ENCODE peak calls at places on chromosomes 3 and 15, in four cellular contexts. S is stomach, Q is GM23338, T is vagina. U is an unnamed sample.
A peak's percentile ranks its signal among the peaks of the same experiment; 100 is the strongest.

GRCh38 chr3:121821421-121822199 is 13.2 kb downstream of the IQCB1 start:
- DNase-seq in S (no peak), Q (no peak), T (no peak), U (no peak)

GRCh38 chr15:90087454-90088154 is 14.7 kb downstream of the IDH2 start:
- DNase-seq in S (no peak), Q (peak; percentile 58), T (no peak), U (no peak)

GRCh38 chr3:85298032-85298431 is 339.2 kb downstream of the CADM2 start:
- DNase-seq in S (no peak), Q (no peak), T (no peak), U (no peak)

GRCh38 chr3:57673158-57673557 is 19.7 kb downstream of the DENND6A start:
- DNase-seq in S (no peak), Q (no peak), T (no peak), U (no peak)

GRCh38 chr3:21645121-21645897 is 105.7 kb downstream of the ZNF385D start:
- DNase-seq in S (peak; percentile 42), Q (no peak), T (no peak), U (peak; percentile 21)

GRCh38 chr15:69849232-69849610 is 248.5 kb downstream of the TLE3 start:
- DNase-seq in S (no peak), Q (no peak), T (no peak), U (no peak)

GRCh38 chr3:145448436-145448835 is 712.5 kb downstream of the PLOD2 start:
- DNase-seq in S (no peak), Q (no peak), T (no peak), U (no peak)

GRCh38 chr15:52180196-52180835 is 10.9 kb downstream of the GNB5 start:
- DNase-seq in S (no peak), Q (no peak), T (no peak), U (peak; percentile 24)

GRCh38 chr3:130276203-130276803 is 69.2 kb upstream of the COL6A5 start:
- DNase-seq in S (no peak), Q (peak; percentile 82), T (no peak), U (no peak)

GRCh38 chr3:37980477-37981347 is 9.9 kb upstream of the VILL start:
- DNase-seq in S (no peak), Q (no peak), T (peak; percentile 93), U (no peak)

GRCh38 chr3:13282986-13283876 is 136.9 kb downstream of the NUP210 start:
- DNase-seq in S (no peak), Q (peak; percentile 87), T (no peak), U (no peak)

GRCh38 chr3:63689285-63689684 is 36.8 kb downstream of the SNTN start:
- DNase-seq in S (no peak), Q (no peak), T (no peak), U (no peak)

GRCh38 chr3:16697437-16698258 is 92.4 kb upstream of the DAZL start:
- DNase-seq in S (no peak), Q (peak; percentile 52), T (no peak), U (no peak)

GRCh38 chr15:63880744-63881143 is 47.0 kb upstream of the HERC1 start:
- DNase-seq in S (no peak), Q (no peak), T (no peak), U (no peak)

GRCh38 chr15:66249623-66250174 is 3.9 kb downstream of the MEGF11 start:
- DNase-seq in S (no peak), Q (peak; percentile 17), T (no peak), U (no peak)

GRCh38 chr3:13532661-13533060 is 16.3 kb upstream of the FBLN2 start:
- DNase-seq in S (no peak), Q (no peak), T (no peak), U (no peak)

GRCh38 chr15:93942140-93942808 is 289.1 kb upstream of the MCTP2 start:
- DNase-seq in S (no peak), Q (no peak), T (no peak), U (no peak)

GRCh38 chr3:10520118-10520517 is 14.7 kb upstream of the ATP2B2 start:
- DNase-seq in S (peak; percentile 10), Q (no peak), T (no peak), U (no peak)

GRCh38 chr15:55661431-55661830 is 73.3 kb upstream of the PYGO1 start:
- DNase-seq in S (no peak), Q (peak; percentile 67), T (no peak), U (no peak)

GRCh38 chr3:182789371-182789770 is 3.9 kb upstream of the ATP11B start:
- DNase-seq in S (no peak), Q (no peak), T (no peak), U (no peak)

GRCh38 chr15:101664303-101664913 is 12.2 kb upstream of the TM2D3 start:
- DNase-seq in S (no peak), Q (peak; percentile 51), T (no peak), U (no peak)

GRCh38 chr3:277873-278272 is 81.3 kb downstream of the CHL1 start:
- DNase-seq in S (no peak), Q (no peak), T (no peak), U (no peak)

GRCh38 chr3:129547241-129547640 is 4.3 kb downstream of the H1-8 start:
- DNase-seq in S (no peak), Q (no peak), T (no peak), U (no peak)

GRCh38 chr3:190807719-190808375 is 54.6 kb downstream of the GMNC start:
- DNase-seq in S (peak; percentile 96), Q (no peak), T (no peak), U (peak; percentile 92)

GRCh38 chr15:74430510-74430951 is 3.2 kb downstream of the SEMA7A start:
- DNase-seq in S (no peak), Q (no peak), T (no peak), U (no peak)

GRCh38 chr3:183377307-183377959 is 51.0 kb downstream of the MCF2L2 start:
- DNase-seq in S (no peak), Q (no peak), T (no peak), U (no peak)

GRCh38 chr15:74443100-74443909 is 9.5 kb upstream of the SEMA7A start:
- DNase-seq in S (no peak), Q (no peak), T (no peak), U (peak; percentile 19)

GRCh38 chr15:101161656-101162055 is 90.2 kb downstream of the CHSY1 start:
- DNase-seq in S (no peak), Q (no peak), T (no peak), U (no peak)

GRCh38 chr3:195096053-195096452 is 174.9 kb downstream of the XXYLT1 start:
- DNase-seq in S (no peak), Q (no peak), T (no peak), U (no peak)

DNA sequence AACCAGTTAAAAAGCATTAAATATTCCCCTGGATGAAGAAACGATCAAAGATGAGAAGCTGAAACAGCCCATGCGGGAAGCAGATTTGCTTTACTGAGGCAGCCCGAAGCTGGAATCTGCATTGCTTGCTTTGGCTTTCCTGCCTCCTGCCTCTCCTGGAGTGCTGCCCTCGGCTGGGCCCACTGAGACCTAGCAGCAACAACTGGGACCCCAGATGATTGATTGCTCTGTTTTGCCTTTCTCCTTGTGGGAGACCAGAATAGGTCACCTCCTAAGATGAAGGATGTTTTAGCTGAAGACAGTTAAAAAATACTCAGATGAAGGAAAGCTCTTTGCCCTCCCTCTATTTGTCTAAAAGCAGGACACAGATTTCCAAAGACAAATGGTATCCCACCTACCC is 38.7 kb upstream of the RASGRP1 start:
- DNase-seq in S (no peak), Q (peak; percentile 28), T (no peak), U (no peak)
- TF ChIP-seq POLR2AphosphoS5 in S (no peak), Q (no peak), T (no peak), U (no peak)

GRCh38 chr3:48738926-48739616 is 22.1 kb upstream of the IP6K2 start:
- DNase-seq in S (no peak), Q (no peak), T (no peak), U (peak; percentile 84)
- TF ChIP-seq POLR2AphosphoS5 in S (no peak), Q (no peak), T (no peak), U (no peak)

GRCh38 chr3:23712656-23713559 is 92.8 kb upstream of the UBE2E1 start:
- DNase-seq in S (no peak), Q (peak; percentile 95), T (no peak), U (no peak)
- TF ChIP-seq POLR2AphosphoS5 in S (peak; percentile 3), Q (no peak), T (no peak), U (no peak)

DNA sequence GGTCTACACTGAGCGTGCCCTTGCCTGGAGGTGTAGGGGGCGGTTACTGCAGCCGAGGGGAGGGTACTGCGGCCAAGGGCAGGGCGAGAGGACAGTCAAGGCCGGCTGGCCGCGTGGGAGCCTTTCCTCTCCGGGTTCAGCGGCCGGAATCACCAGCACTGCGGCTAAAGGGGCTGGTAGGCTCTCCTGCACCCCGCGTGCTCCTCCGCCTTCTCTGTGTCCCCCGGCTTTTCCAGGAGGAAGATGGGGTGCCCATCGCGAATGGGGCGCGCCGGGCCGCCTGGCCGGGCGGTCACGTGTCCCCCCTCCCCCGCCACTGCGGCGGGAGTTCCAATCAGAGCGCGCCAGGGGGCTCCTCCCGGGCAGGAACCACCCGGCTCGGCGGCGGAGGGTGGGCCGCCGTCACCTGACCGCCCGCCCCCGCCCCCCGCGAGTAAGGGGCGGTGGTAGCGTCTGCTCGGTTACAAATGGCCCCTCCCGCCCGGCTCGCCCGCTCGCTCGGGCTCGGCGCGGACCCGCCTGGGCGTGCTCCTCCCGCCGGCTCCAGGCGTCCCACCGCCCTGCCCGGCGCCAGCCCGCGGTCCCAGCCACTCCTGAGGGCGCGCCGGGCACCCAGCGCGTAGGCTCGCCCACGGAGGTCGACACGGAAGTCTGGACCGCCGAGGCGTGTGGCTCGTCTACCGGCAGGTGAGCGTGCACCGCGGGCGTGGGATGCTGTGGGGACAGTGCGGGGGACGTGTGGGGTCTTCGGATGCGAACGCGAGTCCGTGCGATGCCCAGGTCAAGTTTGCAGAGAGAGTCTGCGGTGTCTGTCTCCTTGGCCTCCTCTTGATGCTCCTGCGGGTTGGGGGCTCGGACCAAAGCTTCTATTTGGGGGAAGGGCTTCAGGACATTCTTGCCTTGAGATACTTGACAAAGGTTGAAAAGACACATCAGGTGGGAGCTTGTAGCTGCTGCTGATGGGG is 242.6 kb upstream of the TOPAZ1 start:
- DNase-seq in S (no peak), Q (peak; percentile 89), T (no peak), U (no peak)
- TF ChIP-seq POLR2AphosphoS5 in S (no peak), Q (peak; percentile 49), T (no peak), U (no peak)

GRCh38 chr3:42996633-42997075 is 17.5 kb downstream of the GASK1A start:
- DNase-seq in S (no peak), Q (no peak), T (no peak), U (no peak)
- TF ChIP-seq POLR2AphosphoS5 in S (peak; percentile 59), Q (no peak), T (peak; percentile 38), U (no peak)

GRCh38 chr15:60381148-60381788 is 16.5 kb downstream of the ANXA2 start:
- DNase-seq in S (no peak), Q (no peak), T (no peak), U (no peak)
- TF ChIP-seq POLR2AphosphoS5 in S (no peak), Q (no peak), T (no peak), U (no peak)

GRCh38 chr3:110958476-110959147 is 113.0 kb upstream of the NECTIN3 start:
- DNase-seq in S (no peak), Q (no peak), T (no peak), U (no peak)
- TF ChIP-seq POLR2AphosphoS5 in S (no peak), Q (no peak), T (no peak), U (no peak)

GRCh38 chr3:53166781-53167291 is 5.8 kb downstream of the PRKCD start:
- DNase-seq in S (peak; percentile 57), Q (no peak), T (no peak), U (no peak)
- TF ChIP-seq POLR2AphosphoS5 in S (no peak), Q (no peak), T (no peak), U (no peak)